ENCODE peak calls at places on chromosomes 6 and 20, in seven cellular contexts. One of them, this sample, is unnamed.

GRCh38 chr6:4603291-4603690 is 172.9 kb upstream of the CDYL start:
- DNase-seq in GM12878: no peak
- DNase-seq in PC-9: peak
- DNase-seq in keratinocyte: peak
- DNase-seq in fibroblast of lung: peak
- DNase-seq in PC-3: peak
- DNase-seq in HCT116: peak
- DNase-seq in this sample: no peak

GRCh38 chr6:82773061-82773717 is 292.5 kb downstream of the UBE3D start:
- DNase-seq in GM12878: no peak
- DNase-seq in PC-9: no peak
- DNase-seq in keratinocyte: no peak
- DNase-seq in fibroblast of lung: no peak
- DNase-seq in PC-3: no peak
- DNase-seq in HCT116: no peak
- DNase-seq in this sample: no peak

GRCh38 chr6:79040083-79040482 is 38.0 kb downstream of the PHIP start:
- DNase-seq in GM12878: no peak
- DNase-seq in PC-9: no peak
- DNase-seq in keratinocyte: no peak
- DNase-seq in fibroblast of lung: peak
- DNase-seq in PC-3: no peak
- DNase-seq in HCT116: no peak
- DNase-seq in this sample: no peak

GRCh38 chr20:36155629-36155971 is 1.1 kb downstream of the EPB41L1 start:
- DNase-seq in GM12878: no peak
- DNase-seq in PC-9: no peak
- DNase-seq in keratinocyte: no peak
- DNase-seq in fibroblast of lung: no peak
- DNase-seq in PC-3: no peak
- DNase-seq in HCT116: no peak
- DNase-seq in this sample: no peak

GRCh38 chr6:165574770-165575549 is 88.1 kb downstream of the PDE10A start:
- DNase-seq in GM12878: no peak
- DNase-seq in PC-9: peak
- DNase-seq in keratinocyte: no peak
- DNase-seq in fibroblast of lung: peak
- DNase-seq in PC-3: peak
- DNase-seq in HCT116: peak
- DNase-seq in this sample: no peak

GRCh38 chr6:167435209-167435728 is 110.4 kb downstream of the TTLL2 start:
- DNase-seq in GM12878: no peak
- DNase-seq in PC-9: no peak
- DNase-seq in keratinocyte: no peak
- DNase-seq in fibroblast of lung: no peak
- DNase-seq in PC-3: no peak
- DNase-seq in HCT116: no peak
- DNase-seq in this sample: no peak

GRCh38 chr6:86087954-86088353 is 445.3 kb upstream of the SYNCRIP start:
- DNase-seq in GM12878: no peak
- DNase-seq in PC-9: no peak
- DNase-seq in keratinocyte: no peak
- DNase-seq in fibroblast of lung: no peak
- DNase-seq in PC-3: no peak
- DNase-seq in HCT116: no peak
- DNase-seq in this sample: no peak

GRCh38 chr6:149683256-149683860 is 34.5 kb downstream of the LATS1 start:
- DNase-seq in GM12878: no peak
- DNase-seq in PC-9: no peak
- DNase-seq in keratinocyte: no peak
- DNase-seq in fibroblast of lung: no peak
- DNase-seq in PC-3: no peak
- DNase-seq in HCT116: no peak
- DNase-seq in this sample: no peak

GRCh38 chr6:15479761-15480160 is 183.1 kb downstream of the DTNBP1 start:
- DNase-seq in GM12878: no peak
- DNase-seq in PC-9: no peak
- DNase-seq in keratinocyte: peak
- DNase-seq in fibroblast of lung: peak
- DNase-seq in PC-3: peak
- DNase-seq in HCT116: no peak
- DNase-seq in this sample: no peak

GRCh38 chr6:27754408-27754782 is 157.8 kb downstream of the OR2B2 start:
- DNase-seq in GM12878: no peak
- DNase-seq in PC-9: no peak
- DNase-seq in keratinocyte: no peak
- DNase-seq in fibroblast of lung: no peak
- DNase-seq in PC-3: no peak
- DNase-seq in HCT116: no peak
- DNase-seq in this sample: no peak

GRCh38 chr6:41655706-41656668 is 17.7 kb downstream of the MDFI start:
- DNase-seq in GM12878: no peak
- DNase-seq in PC-9: no peak
- DNase-seq in keratinocyte: no peak
- DNase-seq in fibroblast of lung: peak
- DNase-seq in PC-3: no peak
- DNase-seq in HCT116: no peak
- DNase-seq in this sample: no peak

GRCh38 chr6:43838276-43839036 is 68.4 kb downstream of the VEGFA start:
- DNase-seq in GM12878: no peak
- DNase-seq in PC-9: peak
- DNase-seq in keratinocyte: no peak
- DNase-seq in fibroblast of lung: peak
- DNase-seq in PC-3: peak
- DNase-seq in HCT116: peak
- DNase-seq in this sample: peak

GRCh38 chr20:48227381-48227780 is 442.1 kb upstream of the SULF2 start:
- DNase-seq in GM12878: no peak
- DNase-seq in PC-9: no peak
- DNase-seq in keratinocyte: no peak
- DNase-seq in fibroblast of lung: no peak
- DNase-seq in PC-3: no peak
- DNase-seq in HCT116: no peak
- DNase-seq in this sample: no peak

GRCh38 chr20:1469925-1470571 is 3.4 kb upstream of the NSFL1C start:
- DNase-seq in GM12878: peak
- DNase-seq in PC-9: peak
- DNase-seq in keratinocyte: peak
- DNase-seq in fibroblast of lung: peak
- DNase-seq in PC-3: peak
- DNase-seq in HCT116: peak
- DNase-seq in this sample: peak

GRCh38 chr20:37823276-37823980 is 79.5 kb upstream of the VSTM2L start:
- DNase-seq in GM12878: no peak
- DNase-seq in PC-9: peak
- DNase-seq in keratinocyte: no peak
- DNase-seq in fibroblast of lung: peak
- DNase-seq in PC-3: no peak
- DNase-seq in HCT116: no peak
- DNase-seq in this sample: no peak

GRCh38 chr20:31894980-31895675 is 24.7 kb downstream of the TTLL9 start:
- DNase-seq in GM12878: peak
- DNase-seq in PC-9: no peak
- DNase-seq in keratinocyte: no peak
- DNase-seq in fibroblast of lung: peak
- DNase-seq in PC-3: peak
- DNase-seq in HCT116: no peak
- DNase-seq in this sample: no peak

GRCh38 chr20:3163099-3164042 is 3.7 kb upstream of the FASTKD5 start:
- DNase-seq in GM12878: no peak
- DNase-seq in PC-9: no peak
- DNase-seq in keratinocyte: no peak
- DNase-seq in fibroblast of lung: no peak
- DNase-seq in PC-3: no peak
- DNase-seq in HCT116: no peak
- DNase-seq in this sample: no peak

GRCh38 chr20:3161316-3162079 is 1.8 kb upstream of the FASTKD5 start:
- DNase-seq in GM12878: no peak
- DNase-seq in PC-9: no peak
- DNase-seq in keratinocyte: no peak
- DNase-seq in fibroblast of lung: no peak
- DNase-seq in PC-3: no peak
- DNase-seq in HCT116: no peak
- DNase-seq in this sample: no peak

GRCh38 chr20:3160418-3160817 is 753 bp upstream of the FASTKD5 start:
- DNase-seq in GM12878: no peak
- DNase-seq in PC-9: no peak
- DNase-seq in keratinocyte: no peak
- DNase-seq in fibroblast of lung: no peak
- DNase-seq in PC-3: no peak
- DNase-seq in HCT116: no peak
- DNase-seq in this sample: no peak

GRCh38 chr20:3164043-3164762 is 4.5 kb upstream of the FASTKD5 start:
- DNase-seq in GM12878: no peak
- DNase-seq in PC-9: no peak
- DNase-seq in keratinocyte: no peak
- DNase-seq in fibroblast of lung: no peak
- DNase-seq in PC-3: no peak
- DNase-seq in HCT116: no peak
- DNase-seq in this sample: no peak

DNA sequence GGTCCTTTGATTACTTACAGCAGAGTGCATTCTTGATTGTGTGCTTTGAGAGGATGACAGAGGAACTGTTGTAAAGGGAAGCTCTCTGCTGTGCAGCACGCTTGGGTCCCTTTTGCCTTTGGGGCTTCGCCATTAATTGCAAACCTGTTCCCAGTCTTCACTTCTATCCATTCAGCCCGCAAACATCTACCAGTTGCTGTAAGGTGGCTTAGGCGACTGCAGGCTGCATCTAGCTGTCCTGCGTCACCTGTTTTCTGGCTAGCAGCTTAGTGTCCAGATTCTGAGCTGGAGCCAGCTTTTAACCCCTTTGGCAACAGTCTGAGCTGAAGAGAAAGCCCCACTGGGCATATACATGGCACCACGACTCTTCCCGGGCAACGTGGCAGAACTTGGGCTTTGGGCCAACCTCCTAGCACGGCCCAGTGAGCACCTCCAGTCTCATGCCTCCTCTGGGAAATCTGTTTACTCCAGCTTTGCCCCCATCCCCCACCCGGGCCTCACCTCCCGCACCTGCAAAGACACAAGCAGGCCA is 2.5 kb upstream of the FASTKD5 start:
- DNase-seq in GM12878: no peak
- DNase-seq in PC-9: no peak
- DNase-seq in keratinocyte: no peak
- DNase-seq in fibroblast of lung: no peak
- DNase-seq in PC-3: no peak
- DNase-seq in HCT116: no peak
- DNase-seq in this sample: no peak
- H3K4me3 ChIP-seq in GM12878: no peak
- H3K4me3 ChIP-seq in PC-9: no peak
- H3K4me3 ChIP-seq in keratinocyte: no peak
- H3K4me3 ChIP-seq in fibroblast of lung: no peak
- H3K4me3 ChIP-seq in PC-3: no peak
- H3K4me3 ChIP-seq in HCT116: no peak
- H3K4me3 ChIP-seq in this sample: no peak

DNA sequence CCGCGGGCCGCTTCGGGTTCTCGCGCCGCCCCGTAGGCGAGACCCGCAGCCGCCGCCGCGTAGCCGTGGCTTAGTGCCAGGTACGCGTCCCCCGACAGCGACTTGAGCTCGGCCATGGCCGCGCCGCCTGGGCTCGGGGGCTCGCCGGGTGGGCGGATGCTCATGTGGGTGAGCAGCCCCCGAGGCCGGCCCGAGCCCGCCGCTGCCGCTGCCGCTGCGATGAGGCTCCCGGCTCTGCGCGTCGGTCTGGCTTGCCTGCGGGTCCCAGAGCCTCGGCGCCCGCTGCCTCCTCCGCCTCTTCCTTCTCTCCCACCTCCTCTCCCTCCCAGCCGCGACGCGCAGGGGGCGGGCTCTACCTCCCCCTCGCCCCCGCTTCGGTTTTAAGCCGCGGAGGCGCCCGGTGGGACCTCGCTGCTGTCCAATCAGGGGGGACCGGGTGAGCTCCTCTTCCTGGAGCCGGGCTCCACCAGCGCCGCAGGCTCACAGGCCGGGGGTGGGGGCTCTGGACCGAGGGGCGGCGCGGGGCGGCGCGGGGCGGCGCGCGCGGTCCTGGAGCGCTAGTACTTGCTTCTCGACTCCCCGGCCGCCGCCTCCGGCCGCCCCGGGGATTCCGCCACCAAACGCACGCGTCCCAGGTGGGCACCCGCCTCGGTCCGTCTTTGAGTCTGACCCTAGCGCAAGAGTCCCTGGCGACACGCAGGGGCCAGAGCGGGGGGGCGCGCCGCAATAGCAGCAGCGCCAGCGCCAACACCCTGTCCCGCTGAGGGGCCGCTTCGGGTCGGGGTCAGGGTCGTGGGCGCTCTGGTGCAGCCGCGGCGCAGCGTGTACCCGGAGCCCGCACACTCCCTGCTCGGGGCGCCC is at the start of gene BHLHE23:
- DNase-seq in GM12878: no peak
- DNase-seq in PC-9: no peak
- DNase-seq in keratinocyte: no peak
- DNase-seq in fibroblast of lung: no peak
- DNase-seq in PC-3: no peak
- DNase-seq in HCT116: no peak
- DNase-seq in this sample: peak
- TF ChIP-seq EZH2 in GM12878: peak
- TF ChIP-seq EZH2 in PC-9: no peak
- TF ChIP-seq EZH2 in keratinocyte: no peak
- TF ChIP-seq EZH2 in fibroblast of lung: peak
- TF ChIP-seq EZH2 in PC-3: no peak
- TF ChIP-seq EZH2 in HCT116: no peak
- TF ChIP-seq EZH2 in this sample: no peak

GRCh38 chr20:10651227-10651990 is 22.4 kb downstream of the JAG1 start:
- DNase-seq in GM12878: no peak
- DNase-seq in PC-9: no peak
- DNase-seq in keratinocyte: no peak
- DNase-seq in fibroblast of lung: peak
- DNase-seq in PC-3: no peak
- DNase-seq in HCT116: no peak
- DNase-seq in this sample: no peak

GRCh38 chr20:10654630-10655029 is 19.2 kb downstream of the JAG1 start:
- DNase-seq in GM12878: peak
- DNase-seq in PC-9: no peak
- DNase-seq in keratinocyte: no peak
- DNase-seq in fibroblast of lung: no peak
- DNase-seq in PC-3: no peak
- DNase-seq in HCT116: no peak
- DNase-seq in this sample: no peak

GRCh38 chr20:10653593-10654288 is 20.1 kb downstream of the JAG1 start:
- DNase-seq in GM12878: peak
- DNase-seq in PC-9: no peak
- DNase-seq in keratinocyte: no peak
- DNase-seq in fibroblast of lung: peak
- DNase-seq in PC-3: no peak
- DNase-seq in HCT116: no peak
- DNase-seq in this sample: no peak

GRCh38 chr20:10652185-10652584 is 21.6 kb downstream of the JAG1 start:
- DNase-seq in GM12878: no peak
- DNase-seq in PC-9: no peak
- DNase-seq in keratinocyte: no peak
- DNase-seq in fibroblast of lung: no peak
- DNase-seq in PC-3: no peak
- DNase-seq in HCT116: no peak
- DNase-seq in this sample: no peak

GRCh38 chr20:10652660-10653191 is 21.1 kb downstream of the JAG1 start:
- DNase-seq in GM12878: no peak
- DNase-seq in PC-9: no peak
- DNase-seq in keratinocyte: no peak
- DNase-seq in fibroblast of lung: no peak
- DNase-seq in PC-3: no peak
- DNase-seq in HCT116: no peak
- DNase-seq in this sample: no peak
- H3K4me3 ChIP-seq in GM12878: no peak
- H3K4me3 ChIP-seq in PC-9: no peak
- H3K4me3 ChIP-seq in keratinocyte: no peak
- H3K4me3 ChIP-seq in fibroblast of lung: no peak
- H3K4me3 ChIP-seq in PC-3: no peak
- H3K4me3 ChIP-seq in HCT116: no peak
- H3K4me3 ChIP-seq in this sample: no peak

GRCh38 chr6:100464910-100465700 is at the start of gene SIM1:
- DNase-seq in GM12878: no peak
- DNase-seq in PC-9: no peak
- DNase-seq in keratinocyte: no peak
- DNase-seq in fibroblast of lung: peak
- DNase-seq in PC-3: no peak
- DNase-seq in HCT116: no peak
- DNase-seq in this sample: no peak
- TF ChIP-seq EZH2 in GM12878: no peak
- TF ChIP-seq EZH2 in PC-9: no peak
- TF ChIP-seq EZH2 in keratinocyte: peak
- TF ChIP-seq EZH2 in fibroblast of lung: peak
- TF ChIP-seq EZH2 in PC-3: no peak
- TF ChIP-seq EZH2 in HCT116: no peak
- TF ChIP-seq EZH2 in this sample: no peak

This sample was measured in DND-41.